ENCODE peak calls at places on chromosomes 3 and 15, in seven cellular contexts. One of them, this sample, is unnamed.

GRCh38 chr3:159413319-159413718 is 575.3 kb upstream of the IL12A start:
- DNase-seq in Panc1: no peak
- DNase-seq in breast epithelium: no peak
- DNase-seq in transverse colon: no peak
- DNase-seq in activated CD4-positive, CD25-positive, alpha-beta regulatory T cell: no peak
- DNase-seq in NCI-H2029: no peak
- DNase-seq in fibroblast of mammary gland: no peak
- DNase-seq in this sample: no peak

GRCh38 chr15:23629234-23629805 is 18.3 kb downstream of the MAGEL2 start:
- DNase-seq in transverse colon: no peak
- DNase-seq in fibroblast of mammary gland: peak; percentile 2
- DNase-seq in Panc1: no peak
- DNase-seq in NCI-H2029: no peak
- DNase-seq in activated CD4-positive, CD25-positive, alpha-beta regulatory T cell: no peak
- DNase-seq in breast epithelium: no peak
- DNase-seq in this sample: no peak

GRCh38 chr3:146542179-146542578 is 2.2 kb downstream of the PLSCR1 start:
- DNase-seq in breast epithelium: no peak
- DNase-seq in Panc1: no peak
- DNase-seq in fibroblast of mammary gland: peak; percentile 78
- DNase-seq in transverse colon: no peak
- DNase-seq in NCI-H2029: no peak
- DNase-seq in activated CD4-positive, CD25-positive, alpha-beta regulatory T cell: no peak
- DNase-seq in this sample: no peak

GRCh38 chr3:51928438-51928837 is 13.3 kb downstream of the RRP9 start:
- DNase-seq in breast epithelium: no peak
- DNase-seq in fibroblast of mammary gland: no peak
- DNase-seq in Panc1: no peak
- DNase-seq in activated CD4-positive, CD25-positive, alpha-beta regulatory T cell: no peak
- DNase-seq in NCI-H2029: no peak
- DNase-seq in transverse colon: no peak
- DNase-seq in this sample: no peak

GRCh38 chr15:59532770-59533379 is 78.7 kb upstream of the GCNT3 start:
- DNase-seq in transverse colon: peak; percentile 50
- DNase-seq in NCI-H2029: peak; percentile 36
- DNase-seq in activated CD4-positive, CD25-positive, alpha-beta regulatory T cell: no peak
- DNase-seq in fibroblast of mammary gland: peak; percentile 46
- DNase-seq in breast epithelium: no peak
- DNase-seq in Panc1: no peak
- DNase-seq in this sample: peak; percentile 15

GRCh38 chr3:25257026-25257425 is 171.0 kb upstream of the RARB start:
- DNase-seq in transverse colon: no peak
- DNase-seq in fibroblast of mammary gland: peak; percentile 10
- DNase-seq in Panc1: no peak
- DNase-seq in activated CD4-positive, CD25-positive, alpha-beta regulatory T cell: no peak
- DNase-seq in NCI-H2029: no peak
- DNase-seq in breast epithelium: peak; percentile 30
- DNase-seq in this sample: no peak

GRCh38 chr3:101984356-101984755 is 135.0 kb downstream of the NFKBIZ start:
- DNase-seq in activated CD4-positive, CD25-positive, alpha-beta regulatory T cell: no peak
- DNase-seq in fibroblast of mammary gland: no peak
- DNase-seq in Panc1: no peak
- DNase-seq in NCI-H2029: no peak
- DNase-seq in transverse colon: no peak
- DNase-seq in breast epithelium: no peak
- DNase-seq in this sample: no peak

GRCh38 chr3:1987983-1988382 is 110.7 kb upstream of the CNTN4 start:
- DNase-seq in transverse colon: peak; percentile 28
- DNase-seq in breast epithelium: no peak
- DNase-seq in activated CD4-positive, CD25-positive, alpha-beta regulatory T cell: no peak
- DNase-seq in NCI-H2029: no peak
- DNase-seq in Panc1: no peak
- DNase-seq in fibroblast of mammary gland: peak; percentile 5
- DNase-seq in this sample: no peak

GRCh38 chr15:60933914-60934885 is 294.9 kb downstream of the RORA start:
- DNase-seq in NCI-H2029: no peak
- DNase-seq in Panc1: no peak
- DNase-seq in fibroblast of mammary gland: no peak
- DNase-seq in transverse colon: no peak
- DNase-seq in activated CD4-positive, CD25-positive, alpha-beta regulatory T cell: no peak
- DNase-seq in breast epithelium: no peak
- DNase-seq in this sample: no peak

GRCh38 chr3:17833786-17834559 is 91.5 kb upstream of the TBC1D5 start:
- DNase-seq in Panc1: no peak
- DNase-seq in transverse colon: no peak
- DNase-seq in NCI-H2029: no peak
- DNase-seq in activated CD4-positive, CD25-positive, alpha-beta regulatory T cell: no peak
- DNase-seq in fibroblast of mammary gland: no peak
- DNase-seq in breast epithelium: no peak
- DNase-seq in this sample: no peak

GRCh38 chr3:13281657-13282527 is 138.2 kb downstream of the NUP210 start:
- DNase-seq in Panc1: no peak
- DNase-seq in breast epithelium: no peak
- DNase-seq in transverse colon: peak; percentile 20
- DNase-seq in activated CD4-positive, CD25-positive, alpha-beta regulatory T cell: no peak
- DNase-seq in fibroblast of mammary gland: no peak
- DNase-seq in NCI-H2029: no peak
- DNase-seq in this sample: no peak

GRCh38 chr15:96297783-96298182 is 32.7 kb upstream of the NR2F2 start:
- DNase-seq in NCI-H2029: no peak
- DNase-seq in transverse colon: no peak
- DNase-seq in fibroblast of mammary gland: no peak
- DNase-seq in activated CD4-positive, CD25-positive, alpha-beta regulatory T cell: no peak
- DNase-seq in breast epithelium: no peak
- DNase-seq in Panc1: no peak
- DNase-seq in this sample: no peak

GRCh38 chr15:66586155-66586976 is 20.6 kb upstream of the LCTL start:
- DNase-seq in NCI-H2029: no peak
- DNase-seq in fibroblast of mammary gland: no peak
- DNase-seq in transverse colon: no peak
- DNase-seq in activated CD4-positive, CD25-positive, alpha-beta regulatory T cell: no peak
- DNase-seq in breast epithelium: no peak
- DNase-seq in Panc1: no peak
- DNase-seq in this sample: no peak

GRCh38 chr3:113441051-113441770 is at the start of gene CFAP44:
- DNase-seq in Panc1: no peak
- DNase-seq in breast epithelium: peak; percentile 26
- DNase-seq in fibroblast of mammary gland: peak; percentile 63
- DNase-seq in NCI-H2029: peak; percentile 45
- DNase-seq in transverse colon: peak; percentile 62
- DNase-seq in activated CD4-positive, CD25-positive, alpha-beta regulatory T cell: no peak
- DNase-seq in this sample: no peak

GRCh38 chr3:114709102-114709501 is 415.3 kb downstream of the TIGIT start:
- DNase-seq in NCI-H2029: no peak
- DNase-seq in transverse colon: no peak
- DNase-seq in breast epithelium: no peak
- DNase-seq in activated CD4-positive, CD25-positive, alpha-beta regulatory T cell: no peak
- DNase-seq in fibroblast of mammary gland: peak; percentile 82
- DNase-seq in Panc1: no peak
- DNase-seq in this sample: no peak

GRCh38 chr3:25910997-25911396 is 121.1 kb downstream of the OXSM start:
- DNase-seq in activated CD4-positive, CD25-positive, alpha-beta regulatory T cell: peak; percentile 20
- DNase-seq in transverse colon: peak; percentile 44
- DNase-seq in Panc1: no peak
- DNase-seq in breast epithelium: no peak
- DNase-seq in fibroblast of mammary gland: peak; percentile 35
- DNase-seq in NCI-H2029: no peak
- DNase-seq in this sample: no peak

GRCh38 chr3:140470962-140471361 is 206.9 kb upstream of the TRIM42 start:
- DNase-seq in Panc1: no peak
- DNase-seq in fibroblast of mammary gland: peak; percentile 70
- DNase-seq in NCI-H2029: no peak
- DNase-seq in transverse colon: no peak
- DNase-seq in breast epithelium: no peak
- DNase-seq in activated CD4-positive, CD25-positive, alpha-beta regulatory T cell: no peak
- DNase-seq in this sample: no peak

GRCh38 chr3:116886202-116886893 is 176.8 kb downstream of the TUSC7 start:
- DNase-seq in NCI-H2029: no peak
- DNase-seq in breast epithelium: no peak
- DNase-seq in activated CD4-positive, CD25-positive, alpha-beta regulatory T cell: no peak
- DNase-seq in transverse colon: no peak
- DNase-seq in Panc1: no peak
- DNase-seq in fibroblast of mammary gland: no peak
- DNase-seq in this sample: no peak

GRCh38 chr3:194386066-194386465 is 13.0 kb downstream of the GP5 start:
- DNase-seq in breast epithelium: no peak
- DNase-seq in fibroblast of mammary gland: no peak
- DNase-seq in activated CD4-positive, CD25-positive, alpha-beta regulatory T cell: no peak
- DNase-seq in Panc1: no peak
- DNase-seq in transverse colon: no peak
- DNase-seq in NCI-H2029: no peak
- DNase-seq in this sample: no peak

GRCh38 chr3:128491900-128492352 is 1.1 kb downstream of the GATA2 start:
- DNase-seq in activated CD4-positive, CD25-positive, alpha-beta regulatory T cell: no peak
- DNase-seq in breast epithelium: no peak
- DNase-seq in Panc1: no peak
- DNase-seq in fibroblast of mammary gland: no peak
- DNase-seq in transverse colon: no peak
- DNase-seq in NCI-H2029: no peak
- DNase-seq in this sample: no peak

GRCh38 chr3:50515565-50516047 is 12.2 kb upstream of the CACNA2D2 start:
- DNase-seq in NCI-H2029: no peak
- DNase-seq in fibroblast of mammary gland: no peak
- DNase-seq in breast epithelium: no peak
- DNase-seq in Panc1: no peak
- DNase-seq in activated CD4-positive, CD25-positive, alpha-beta regulatory T cell: no peak
- DNase-seq in transverse colon: peak; percentile 28
- DNase-seq in this sample: no peak

This sample was measured in LNCaP clone FGC.